ENCODE peak calls at places on chromosomes 2 and 18, in six cellular contexts. One of them, this sample, is unnamed.
A peak's percentile ranks its signal among the peaks of the same experiment; 100 is the strongest.

GRCh38 chr2:113716291-113716690 is 40.2 kb downstream of the SLC35F5 start:
- DNase-seq in RWPE2: no peak
- DNase-seq in effector memory CD4-positive, alpha-beta T cell: no peak
- DNase-seq in kidney: no peak
- DNase-seq in right lobe of liver: no peak
- DNase-seq in Peyer's patch: no peak
- DNase-seq in this sample: no peak

GRCh38 chr2:201185863-201186262 is 2.9 kb downstream of the CASP10 start:
- DNase-seq in RWPE2: no peak
- DNase-seq in kidney: no peak
- DNase-seq in right lobe of liver: no peak
- DNase-seq in effector memory CD4-positive, alpha-beta T cell: no peak
- DNase-seq in Peyer's patch: peak; percentile 31
- DNase-seq in this sample: no peak

GRCh38 chr2:189163889-189164288 is 15.7 kb downstream of the COL5A2 start:
- DNase-seq in effector memory CD4-positive, alpha-beta T cell: no peak
- DNase-seq in Peyer's patch: no peak
- DNase-seq in kidney: no peak
- DNase-seq in right lobe of liver: no peak
- DNase-seq in RWPE2: no peak
- DNase-seq in this sample: no peak

GRCh38 chr18:63224574-63224973 is 95.0 kb downstream of the BCL2 start:
- DNase-seq in right lobe of liver: no peak
- DNase-seq in kidney: no peak
- DNase-seq in effector memory CD4-positive, alpha-beta T cell: peak; percentile 11
- DNase-seq in Peyer's patch: no peak
- DNase-seq in RWPE2: no peak
- DNase-seq in this sample: no peak

GRCh38 chr2:179677148-179677688 is 184.2 kb downstream of the ZNF385B start:
- DNase-seq in effector memory CD4-positive, alpha-beta T cell: no peak
- DNase-seq in Peyer's patch: no peak
- DNase-seq in right lobe of liver: no peak
- DNase-seq in kidney: no peak
- DNase-seq in RWPE2: no peak
- DNase-seq in this sample: no peak

GRCh38 chr2:214410918-214411554 is at the start of gene VWC2L:
- DNase-seq in kidney: peak; percentile 38
- DNase-seq in Peyer's patch: no peak
- DNase-seq in effector memory CD4-positive, alpha-beta T cell: no peak
- DNase-seq in RWPE2: peak; percentile 67
- DNase-seq in right lobe of liver: peak; percentile 60
- DNase-seq in this sample: no peak

GRCh38 chr18:13608791-13609552 is 117.4 kb downstream of the FAM210A start:
- DNase-seq in effector memory CD4-positive, alpha-beta T cell: no peak
- DNase-seq in kidney: no peak
- DNase-seq in Peyer's patch: peak; percentile 46
- DNase-seq in RWPE2: no peak
- DNase-seq in right lobe of liver: no peak
- DNase-seq in this sample: no peak

GRCh38 chr2:215299337-215299859 is 12.5 kb upstream of the ATIC start:
- DNase-seq in effector memory CD4-positive, alpha-beta T cell: no peak
- DNase-seq in right lobe of liver: no peak
- DNase-seq in kidney: no peak
- DNase-seq in RWPE2: no peak
- DNase-seq in Peyer's patch: no peak
- DNase-seq in this sample: no peak

GRCh38 chr2:84435331-84436081 is 23.6 kb downstream of the SUCLG1 start:
- DNase-seq in effector memory CD4-positive, alpha-beta T cell: no peak
- DNase-seq in Peyer's patch: no peak
- DNase-seq in RWPE2: no peak
- DNase-seq in kidney: no peak
- DNase-seq in right lobe of liver: no peak
- DNase-seq in this sample: no peak

GRCh38 chr2:217864960-217865359 is 137.8 kb downstream of the TNS1 start:
- DNase-seq in kidney: no peak
- DNase-seq in Peyer's patch: peak; percentile 34
- DNase-seq in right lobe of liver: no peak
- DNase-seq in RWPE2: no peak
- DNase-seq in effector memory CD4-positive, alpha-beta T cell: no peak
- DNase-seq in this sample: no peak

GRCh38 chr2:20624884-20625485 is 25.9 kb downstream of the HS1BP3 start:
- DNase-seq in Peyer's patch: no peak
- DNase-seq in effector memory CD4-positive, alpha-beta T cell: no peak
- DNase-seq in RWPE2: peak; percentile 23
- DNase-seq in kidney: peak; percentile 35
- DNase-seq in right lobe of liver: peak; percentile 11
- DNase-seq in this sample: peak; percentile 2

GRCh38 chr2:239433777-239434396 is 33.1 kb upstream of the HDAC4 start:
- DNase-seq in Peyer's patch: no peak
- DNase-seq in effector memory CD4-positive, alpha-beta T cell: no peak
- DNase-seq in kidney: no peak
- DNase-seq in RWPE2: no peak
- DNase-seq in right lobe of liver: no peak
- DNase-seq in this sample: no peak

GRCh38 chr2:179613701-179614100 is 247.7 kb downstream of the ZNF385B start:
- DNase-seq in Peyer's patch: no peak
- DNase-seq in right lobe of liver: no peak
- DNase-seq in kidney: no peak
- DNase-seq in RWPE2: no peak
- DNase-seq in effector memory CD4-positive, alpha-beta T cell: no peak
- DNase-seq in this sample: no peak

GRCh38 chr2:162840598-162841246 is 2.2 kb upstream of the KCNH7 start:
- DNase-seq in effector memory CD4-positive, alpha-beta T cell: no peak
- DNase-seq in kidney: peak; percentile 26
- DNase-seq in right lobe of liver: peak; percentile 35
- DNase-seq in Peyer's patch: no peak
- DNase-seq in RWPE2: no peak
- DNase-seq in this sample: no peak

GRCh38 chr2:65503746-65504145 is 71.3 kb upstream of the SPRED2 start:
- DNase-seq in RWPE2: no peak
- DNase-seq in effector memory CD4-positive, alpha-beta T cell: no peak
- DNase-seq in kidney: no peak
- DNase-seq in right lobe of liver: no peak
- DNase-seq in Peyer's patch: no peak
- DNase-seq in this sample: no peak

GRCh38 chr2:55779459-55780421 is 86.1 kb upstream of the PNPT1 start:
- DNase-seq in right lobe of liver: no peak
- DNase-seq in Peyer's patch: no peak
- DNase-seq in kidney: no peak
- DNase-seq in effector memory CD4-positive, alpha-beta T cell: no peak
- DNase-seq in RWPE2: peak; percentile 72
- DNase-seq in this sample: no peak

GRCh38 chr2:129922571-129923264 is 56.7 kb upstream of the RAB6C start:
- DNase-seq in right lobe of liver: no peak
- DNase-seq in kidney: no peak
- DNase-seq in RWPE2: no peak
- DNase-seq in effector memory CD4-positive, alpha-beta T cell: no peak
- DNase-seq in Peyer's patch: no peak
- DNase-seq in this sample: no peak

GRCh38 chr18:21664069-21664468 is 40.5 kb downstream of the ABHD3 start:
- DNase-seq in effector memory CD4-positive, alpha-beta T cell: no peak
- DNase-seq in right lobe of liver: no peak
- DNase-seq in RWPE2: no peak
- DNase-seq in Peyer's patch: no peak
- DNase-seq in kidney: no peak
- DNase-seq in this sample: no peak

GRCh38 chr18:59865241-59865986 is 34.4 kb upstream of the PMAIP1 start:
- DNase-seq in RWPE2: no peak
- DNase-seq in right lobe of liver: no peak
- DNase-seq in Peyer's patch: no peak
- DNase-seq in effector memory CD4-positive, alpha-beta T cell: no peak
- DNase-seq in kidney: no peak
- DNase-seq in this sample: no peak

GRCh38 chr2:203869610-203870042 is 2.1 kb downstream of the CTLA4 start:
- DNase-seq in RWPE2: no peak
- DNase-seq in right lobe of liver: no peak
- DNase-seq in Peyer's patch: peak; percentile 39
- DNase-seq in effector memory CD4-positive, alpha-beta T cell: peak; percentile 14
- DNase-seq in kidney: no peak
- DNase-seq in this sample: no peak

GRCh38 chr2:64943387-64944150 is 45.6 kb upstream of the SLC1A4 start:
- DNase-seq in right lobe of liver: peak; percentile 90
- DNase-seq in RWPE2: no peak
- DNase-seq in Peyer's patch: no peak
- DNase-seq in kidney: no peak
- DNase-seq in effector memory CD4-positive, alpha-beta T cell: no peak
- DNase-seq in this sample: peak; percentile 88

GRCh38 chr2:32627441-32627900 is 379 bp upstream of the TTC27 start:
- DNase-seq in Peyer's patch: peak; percentile 25
- DNase-seq in right lobe of liver: peak; percentile 35
- DNase-seq in kidney: peak; percentile 75
- DNase-seq in RWPE2: no peak
- DNase-seq in effector memory CD4-positive, alpha-beta T cell: no peak
- DNase-seq in this sample: peak; percentile 78

GRCh38 chr2:6309415-6310185 is 556.1 kb downstream of the CMPK2 start:
- DNase-seq in right lobe of liver: no peak
- DNase-seq in Peyer's patch: peak; percentile 30
- DNase-seq in kidney: peak; percentile 26
- DNase-seq in RWPE2: no peak
- DNase-seq in effector memory CD4-positive, alpha-beta T cell: no peak
- DNase-seq in this sample: no peak

GRCh38 chr2:240732911-240733622 is 41.4 kb downstream of the AQP12A start:
- DNase-seq in right lobe of liver: no peak
- DNase-seq in Peyer's patch: no peak
- DNase-seq in kidney: no peak
- DNase-seq in RWPE2: no peak
- DNase-seq in effector memory CD4-positive, alpha-beta T cell: no peak
- DNase-seq in this sample: no peak

GRCh38 chr2:240730506-240731326 is 39.0 kb downstream of the AQP12A start:
- DNase-seq in RWPE2: no peak
- DNase-seq in effector memory CD4-positive, alpha-beta T cell: no peak
- DNase-seq in Peyer's patch: no peak
- DNase-seq in right lobe of liver: no peak
- DNase-seq in kidney: no peak
- DNase-seq in this sample: no peak

GRCh38 chr2:240728827-240729226 is 37.2 kb downstream of the AQP12A start:
- DNase-seq in Peyer's patch: no peak
- DNase-seq in RWPE2: no peak
- DNase-seq in kidney: no peak
- DNase-seq in right lobe of liver: no peak
- DNase-seq in effector memory CD4-positive, alpha-beta T cell: no peak
- DNase-seq in this sample: no peak

GRCh38 chr2:240732184-240732583 is 40.5 kb downstream of the AQP12A start:
- DNase-seq in effector memory CD4-positive, alpha-beta T cell: no peak
- DNase-seq in Peyer's patch: no peak
- DNase-seq in right lobe of liver: no peak
- DNase-seq in RWPE2: no peak
- DNase-seq in kidney: no peak
- DNase-seq in this sample: no peak

GRCh38 chr2:240731327-240731626 is 39.6 kb downstream of the AQP12A start:
- DNase-seq in kidney: no peak
- DNase-seq in right lobe of liver: no peak
- DNase-seq in Peyer's patch: no peak
- DNase-seq in RWPE2: no peak
- DNase-seq in effector memory CD4-positive, alpha-beta T cell: no peak
- DNase-seq in this sample: no peak
- H3K4me1 ChIP-seq in kidney: no peaks in the 10 kb centered on the region
- H3K4me1 ChIP-seq in right lobe of liver: no peaks in the 10 kb centered on the region
- H3K4me1 ChIP-seq in Peyer's patch: no peaks in the 10 kb centered on the region
- H3K4me1 ChIP-seq in RWPE2: no peaks in the 10 kb centered on the region
- H3K4me1 ChIP-seq in effector memory CD4-positive, alpha-beta T cell: no peaks in the 10 kb centered on the region
- H3K4me1 ChIP-seq in this sample: no peaks in the 10 kb centered on the region

GRCh38 chr18:57432118-57432517 is 3.1 kb upstream of the ONECUT2 start:
- DNase-seq in RWPE2: no peak
- DNase-seq in kidney: no peak
- DNase-seq in effector memory CD4-positive, alpha-beta T cell: no peak
- DNase-seq in Peyer's patch: no peak
- DNase-seq in right lobe of liver: no peak
- DNase-seq in this sample: no peak

GRCh38 chr18:57434536-57435494 is at the start of gene ONECUT2:
- DNase-seq in effector memory CD4-positive, alpha-beta T cell: no peak
- DNase-seq in RWPE2: peak; percentile 92
- DNase-seq in Peyer's patch: peak; percentile 51
- DNase-seq in kidney: peak; percentile 97
- DNase-seq in right lobe of liver: peak; percentile 98
- DNase-seq in this sample: peak; percentile 92

GRCh38 chr18:57434177-57434535 is 1.0 kb upstream of the ONECUT2 start:
- DNase-seq in right lobe of liver: no peak
- DNase-seq in kidney: no peak
- DNase-seq in Peyer's patch: no peak
- DNase-seq in effector memory CD4-positive, alpha-beta T cell: no peak
- DNase-seq in RWPE2: no peak
- DNase-seq in this sample: no peak

GRCh38 chr18:57432765-57433400 is 2.3 kb upstream of the ONECUT2 start:
- DNase-seq in right lobe of liver: no peak
- DNase-seq in effector memory CD4-positive, alpha-beta T cell: no peak
- DNase-seq in RWPE2: no peak
- DNase-seq in Peyer's patch: no peak
- DNase-seq in kidney: no peak
- DNase-seq in this sample: no peak

GRCh38 chr18:57433492-57434176 is 1.5 kb upstream of the ONECUT2 start:
- DNase-seq in Peyer's patch: no peak
- DNase-seq in kidney: no peak
- DNase-seq in RWPE2: no peak
- DNase-seq in effector memory CD4-positive, alpha-beta T cell: no peak
- DNase-seq in right lobe of liver: no peak
- DNase-seq in this sample: no peak
- H3K9me3 ChIP-seq in Peyer's patch: peaks cover 6% of the 10 kb centered on the region
- H3K9me3 ChIP-seq in kidney: no peaks in the 10 kb centered on the region
- H3K9me3 ChIP-seq in RWPE2: no peaks in the 10 kb centered on the region
- H3K9me3 ChIP-seq in effector memory CD4-positive, alpha-beta T cell: no peaks in the 10 kb centered on the region
- H3K9me3 ChIP-seq in right lobe of liver: no peaks in the 10 kb centered on the region
- H3K9me3 ChIP-seq in this sample: no peaks in the 10 kb centered on the region

GRCh38 chr2:1613731-1614354 is 130.5 kb downstream of the PXDN start:
- DNase-seq in right lobe of liver: no peak
- DNase-seq in Peyer's patch: no peak
- DNase-seq in effector memory CD4-positive, alpha-beta T cell: no peak
- DNase-seq in kidney: peak; percentile 25
- DNase-seq in RWPE2: no peak
- DNase-seq in this sample: no peak

GRCh38 chr2:1613078-1613445 is 131.3 kb downstream of the PXDN start:
- DNase-seq in right lobe of liver: no peak
- DNase-seq in RWPE2: no peak
- DNase-seq in kidney: peak; percentile 37
- DNase-seq in effector memory CD4-positive, alpha-beta T cell: no peak
- DNase-seq in Peyer's patch: no peak
- DNase-seq in this sample: no peak

GRCh38 chr2:1611886-1612285 is 132.4 kb downstream of the PXDN start:
- DNase-seq in Peyer's patch: no peak
- DNase-seq in kidney: peak; percentile 18
- DNase-seq in effector memory CD4-positive, alpha-beta T cell: no peak
- DNase-seq in right lobe of liver: no peak
- DNase-seq in RWPE2: no peak
- DNase-seq in this sample: no peak

GRCh38 chr2:1612391-1613077 is 131.8 kb downstream of the PXDN start:
- DNase-seq in right lobe of liver: no peak
- DNase-seq in RWPE2: no peak
- DNase-seq in effector memory CD4-positive, alpha-beta T cell: no peak
- DNase-seq in kidney: peak; percentile 33
- DNase-seq in Peyer's patch: no peak
- DNase-seq in this sample: no peak

GRCh38 chr2:1614564-1614963 is 129.8 kb downstream of the PXDN start:
- DNase-seq in Peyer's patch: peak; percentile 46
- DNase-seq in RWPE2: no peak
- DNase-seq in right lobe of liver: no peak
- DNase-seq in effector memory CD4-positive, alpha-beta T cell: no peak
- DNase-seq in kidney: peak; percentile 13
- DNase-seq in this sample: no peak
- H3K4me1 ChIP-seq in Peyer's patch: no peaks in the 10 kb centered on the region
- H3K4me1 ChIP-seq in RWPE2: no peaks in the 10 kb centered on the region
- H3K4me1 ChIP-seq in right lobe of liver: no peaks in the 10 kb centered on the region
- H3K4me1 ChIP-seq in effector memory CD4-positive, alpha-beta T cell: no peaks in the 10 kb centered on the region
- H3K4me1 ChIP-seq in kidney: no peaks in the 10 kb centered on the region
- H3K4me1 ChIP-seq in this sample: no peaks in the 10 kb centered on the region

GRCh38 chr18:78809845-78810244 is 169.8 kb upstream of the SALL3 start:
- DNase-seq in Peyer's patch: no peak
- DNase-seq in kidney: no peak
- DNase-seq in right lobe of liver: no peak
- DNase-seq in RWPE2: no peak
- DNase-seq in effector memory CD4-positive, alpha-beta T cell: no peak
- DNase-seq in this sample: no peak
- H3K9me3 ChIP-seq in Peyer's patch: no peaks in the 10 kb centered on the region
- H3K9me3 ChIP-seq in kidney: no peaks in the 10 kb centered on the region
- H3K9me3 ChIP-seq in right lobe of liver: no peaks in the 10 kb centered on the region
- H3K9me3 ChIP-seq in RWPE2: no peaks in the 10 kb centered on the region
- H3K9me3 ChIP-seq in effector memory CD4-positive, alpha-beta T cell: no peaks in the 10 kb centered on the region
- H3K9me3 ChIP-seq in this sample: no peaks in the 10 kb centered on the region